ENCODE peak calls at places on chromosomes 16 and 17, in eight cellular contexts. O is astrocyte of the spinal cord, K is mucosa of descending colon, W is AG10803, C is breast epithelium, U is MM.1S, I is fibroblast of lung, J is OCI-LY7. L is an unnamed sample.

GRCh38 chr17:1966274-1967086 is 58.7 kb downstream of the RTN4RL1 start:
- DNase-seq in O (no peak), K (no peak), W (peak; percentile 15), C (no peak), U (no peak), I (no peak), J (no peak), L (no peak)

GRCh38 chr17:42097691-42098661 is at the start of gene ZNF385C:
- DNase-seq in O (no peak), K (no peak), W (no peak), C (no peak), U (no peak), I (no peak), J (no peak), L (no peak)

GRCh38 chr16:4852221-4852872 is 5.1 kb downstream of the UBN1 start:
- DNase-seq in O (peak; percentile 13), K (peak; percentile 37), W (peak; percentile 21), C (no peak), U (no peak), I (peak; percentile 38), J (no peak), L (no peak)

GRCh38 chr17:33099906-33100305 is 108.3 kb downstream of the SPACA3 start:
- DNase-seq in O (no peak), K (no peak), W (no peak), C (no peak), U (no peak), I (no peak), J (no peak), L (no peak)

GRCh38 chr17:41287050-41287449 is 11.6 kb downstream of the KRTAP9-7 start:
- DNase-seq in O (no peak), K (no peak), W (no peak), C (no peak), U (no peak), I (no peak), J (no peak), L (no peak)

GRCh38 chr17:45441536-45442310 is 9.1 kb upstream of the ARHGAP27 start:
- DNase-seq in O (no peak), K (no peak), W (no peak), C (no peak), U (no peak), I (no peak), J (no peak), L (no peak)

GRCh38 chr17:43524945-43525575 is 21.1 kb downstream of the ETV4 start:
- DNase-seq in O (peak; percentile 33), K (no peak), W (peak; percentile 21), C (no peak), U (no peak), I (peak; percentile 42), J (no peak), L (no peak)

GRCh38 chr16:76784530-76784929 is 406.5 kb upstream of the MON1B start:
- DNase-seq in O (no peak), K (no peak), W (no peak), C (no peak), U (no peak), I (no peak), J (no peak), L (no peak)

GRCh38 chr17:17398188-17398927 is 78.4 kb upstream of the MED9 start:
- DNase-seq in O (peak; percentile 24), K (no peak), W (peak; percentile 68), C (no peak), U (no peak), I (peak; percentile 35), J (no peak), L (no peak)

GRCh38 chr16:47142469-47143328 is 1.0 kb downstream of the NETO2 start:
- DNase-seq in O (peak; percentile 63), K (peak; percentile 42), W (peak; percentile 14), C (no peak), U (peak; percentile 18), I (peak; percentile 44), J (peak; percentile 5), L (no peak)

GRCh38 chr16:89289428-89290395 is 72.2 kb downstream of the ZNF778 start:
- DNase-seq in O (peak; percentile 62), K (peak; percentile 78), W (peak; percentile 52), C (no peak), U (peak; percentile 19), I (peak; percentile 37), J (peak; percentile 75), L (peak; percentile 29)

GRCh38 chr17:82878545-82878944 is 38.7 kb upstream of the ZNF750 start:
- DNase-seq in O (no peak), K (no peak), W (no peak), C (no peak), U (no peak), I (no peak), J (no peak), L (no peak)

GRCh38 chr17:45046536-45047125 is 4.8 kb downstream of the DCAKD start:
- DNase-seq in O (no peak), K (no peak), W (no peak), C (no peak), U (no peak), I (peak; percentile 39), J (no peak), L (no peak)

GRCh38 chr16:10765772-10766171 is 22.1 kb downstream of the NUBP1 start:
- DNase-seq in O (no peak), K (no peak), W (no peak), C (no peak), U (no peak), I (no peak), J (no peak), L (no peak)

GRCh38 chr16:78443300-78443604 is 343.8 kb downstream of the WWOX start:
- DNase-seq in O (peak; percentile 5), K (no peak), W (no peak), C (no peak), U (no peak), I (no peak), J (no peak), L (no peak)

GRCh38 chr16:11946433-11946832 is 4.6 kb upstream of the NPIPB2 start:
- DNase-seq in O (no peak), K (no peak), W (no peak), C (no peak), U (no peak), I (peak; percentile 30), J (no peak), L (no peak)

GRCh38 chr17:31067699-31068184 is 27.0 kb upstream of the NF1 start:
- DNase-seq in O (peak; percentile 76), K (no peak), W (peak; percentile 84), C (no peak), U (no peak), I (peak; percentile 73), J (no peak), L (no peak)

GRCh38 chr17:51435641-51436091 is 175.3 kb downstream of the UTP18 start:
- DNase-seq in O (no peak), K (peak; percentile 63), W (peak; percentile 3), C (no peak), U (no peak), I (no peak), J (peak; percentile 47), L (peak; percentile 60)

GRCh38 chr16:57894390-57895080 is 76.4 kb downstream of the CNGB1 start:
- DNase-seq in O (no peak), K (no peak), W (no peak), C (no peak), U (no peak), I (no peak), J (no peak), L (peak; percentile 55)

GRCh38 chr16:46690281-46691178 is 1.1 kb downstream of the ORC6 start:
- DNase-seq in O (peak; percentile 23), K (peak; percentile 48), W (peak; percentile 24), C (no peak), U (peak; percentile 15), I (peak; percentile 39), J (peak; percentile 39), L (no peak)

GRCh38 chr17:80703109-80703508 is 158.5 kb downstream of the RPTOR start:
- DNase-seq in O (no peak), K (no peak), W (no peak), C (no peak), U (no peak), I (no peak), J (peak; percentile 82), L (peak; percentile 85)

GRCh38 chr17:38451840-38452529 is 23.7 kb downstream of the ARHGAP23 start:
- DNase-seq in O (peak; percentile 92), K (peak; percentile 23), W (peak; percentile 94), C (peak; percentile 37), U (no peak), I (peak; percentile 95), J (no peak), L (no peak)

DNA sequence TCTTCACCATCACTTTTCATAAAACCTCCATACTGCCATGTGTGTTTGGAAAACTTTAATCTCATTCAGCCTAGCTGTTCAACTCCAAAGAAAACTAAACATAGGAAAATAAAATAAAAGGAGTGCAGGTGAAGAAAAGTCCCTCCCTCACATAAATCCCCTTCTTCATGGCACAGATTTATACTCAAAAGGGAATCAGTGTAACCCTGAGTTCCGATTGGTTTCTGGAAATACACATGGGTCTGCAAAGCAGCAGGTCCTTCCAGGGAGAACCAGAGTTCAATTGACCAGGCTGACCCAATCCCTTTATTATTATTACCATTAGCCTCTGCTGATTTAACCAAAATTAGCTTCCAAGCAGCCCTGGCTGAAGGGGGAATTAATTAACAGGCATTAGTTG is 8.9 kb upstream of the HOXB2 start:
- DNase-seq in O (no peak), K (no peak), W (no peak), C (no peak), U (no peak), I (peak; percentile 35), J (no peak), L (no peak)
- H3K4me3 ChIP-seq in O (peak overlapping the region; percentile 51), K (no peak overlapping the region), W (peak overlapping the region; percentile 60), C (no peak overlapping the region), U (no peak overlapping the region), I (peak overlapping the region; percentile 80), J (no peak overlapping the region), L (no peak overlapping the region)

GRCh38 chr16:13507530-13507929 is 412.4 kb upstream of the ERCC4 start:
- DNase-seq in O (no peak), K (no peak), W (no peak), C (no peak), U (no peak), I (no peak), J (no peak), L (peak; percentile 16)

GRCh38 chr16:13503960-13504635 is 415.9 kb upstream of the ERCC4 start:
- DNase-seq in O (no peak), K (no peak), W (no peak), C (no peak), U (no peak), I (no peak), J (no peak), L (no peak)
- H3K4me3 ChIP-seq in O (no peak overlapping the region), K (no peak overlapping the region), W (no peak overlapping the region), C (no peak overlapping the region), U (no peak overlapping the region), I (no peak overlapping the region), J (no peak overlapping the region), L (no peak overlapping the region)

DNA sequence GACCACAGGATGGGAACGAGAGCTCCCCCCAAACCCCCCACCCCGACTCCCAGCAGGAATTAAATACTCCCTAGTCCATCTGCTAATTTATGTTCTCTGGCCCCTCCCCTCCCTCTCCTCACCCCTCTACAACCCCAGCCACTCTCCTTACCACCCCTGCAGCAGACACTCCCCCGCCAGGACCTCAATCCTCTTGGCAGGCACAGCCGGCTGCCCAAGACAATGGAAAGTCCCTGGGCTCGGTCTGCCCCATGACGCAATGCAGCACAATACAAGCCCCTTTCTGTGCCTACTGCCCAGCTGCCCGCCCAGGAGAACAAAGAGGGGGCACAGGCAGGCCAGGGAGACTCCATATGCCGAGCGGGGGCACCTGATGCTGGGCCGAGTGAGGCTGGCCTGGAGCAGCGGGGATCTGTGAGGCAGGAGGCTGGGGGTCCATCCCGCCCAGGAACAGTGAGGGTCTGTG is 30.3 kb upstream of the CDC42EP4 start:
- DNase-seq in O (peak; percentile 90), K (peak; percentile 42), W (peak; percentile 87), C (peak; percentile 92), U (no peak), I (peak; percentile 94), J (no peak), L (no peak)
- H3K4me3 ChIP-seq in O (no peak overlapping the region), K (no peak overlapping the region), W (no peak overlapping the region), C (no peak overlapping the region), U (no peak overlapping the region), I (no peak overlapping the region), J (no peak overlapping the region), L (no peak overlapping the region)

GRCh38 chr17:77332034-77332971 is 191.5 kb downstream of the SEC14L1 start:
- DNase-seq in O (peak; percentile 76), K (peak; percentile 25), W (no peak), C (peak; percentile 35), U (peak; percentile 84), I (peak; percentile 26), J (peak; percentile 97), L (peak; percentile 77)
- H3K4me3 ChIP-seq in O (no peak overlapping the region), K (no peak overlapping the region), W (no peak overlapping the region), C (no peak overlapping the region), U (peak overlapping the region; percentile 56), I (no peak overlapping the region), J (peak overlapping the region; percentile 62), L (peak overlapping the region; percentile 49)

L was measured in Jurkat, Clone E6-1.